ENCODE peak calls at places on chromosomes 12 and 14, in eight cellular contexts. I, G, M, H, S, D, Z and Q are unnamed samples.

GRCh38 chr14:77212933-77213656 is 31.5 kb downstream of the TMEM63C start:
- DNase-seq in M (peak), G (peak), I (peak), D (no peak), S (peak), H (peak), Z (peak), Q (peak)

GRCh38 chr12:91496337-91496736 is 313.7 kb upstream of the DCN start:
- DNase-seq in I (no peak), S (no peak), H (no peak), Z (no peak), D (no peak), G (no peak), M (no peak), Q (no peak)

GRCh38 chr12:77916276-77916675 is 85.6 kb downstream of the NAV3 start:
- DNase-seq in I (no peak), G (no peak), H (no peak), M (no peak), S (no peak), Z (no peak), D (no peak), Q (no peak)

GRCh38 chr12:51321882-51322281 is 2.1 kb downstream of the BIN2 start:
- DNase-seq in Z (no peak), M (no peak), S (no peak), D (no peak), H (no peak), G (no peak), I (no peak), Q (no peak)

GRCh38 chr12:106586803-106587684 is 4.2 kb downstream of the RFX4 start:
- DNase-seq in M (no peak), I (no peak), D (no peak), Z (no peak), S (no peak), H (no peak), G (no peak), Q (no peak)

GRCh38 chr12:118102070-118102469 is 1.7 kb downstream of the VSIG10 start:
- DNase-seq in I (no peak), D (peak), H (peak), S (no peak), M (peak), Z (no peak), G (peak), Q (no peak)

GRCh38 chr12:94660436-94660835 is 10.1 kb upstream of the TMCC3 start:
- DNase-seq in G (no peak), S (no peak), H (no peak), Z (no peak), M (no peak), D (no peak), I (no peak), Q (no peak)

GRCh38 chr14:50319721-50320120 is 7.6 kb downstream of the DMAC2L start:
- DNase-seq in Z (no peak), D (no peak), H (peak), M (no peak), I (no peak), G (no peak), S (peak), Q (no peak)

GRCh38 chr12:107475900-107476299 is 209.7 kb upstream of the PWP1 start:
- DNase-seq in G (no peak), Z (no peak), I (no peak), M (no peak), S (no peak), D (no peak), H (no peak), Q (no peak)

GRCh38 chr12:5969156-5969973 is 24.3 kb upstream of the ANO2 start:
- DNase-seq in M (no peak), Z (no peak), H (no peak), S (no peak), I (no peak), D (no peak), G (no peak), Q (no peak)

GRCh38 chr14:52694761-52695480 is 437 bp downstream of the ERO1A start:
- DNase-seq in Z (peak), I (peak), D (peak), M (peak), S (peak), G (peak), H (peak), Q (peak)

GRCh38 chr14:104885031-104885972 is 20.2 kb downstream of the CEP170B start:
- DNase-seq in I (peak), D (no peak), H (no peak), G (no peak), Z (no peak), S (no peak), M (no peak), Q (no peak)

GRCh38 chr12:117679776-117680175 is 289.0 kb downstream of the KSR2 start:
- DNase-seq in H (peak), G (peak), Z (no peak), S (peak), M (no peak), I (no peak), D (peak), Q (no peak)

GRCh38 chr14:20427231-20428009 is 8.5 kb downstream of the KLHL33 start:
- DNase-seq in H (peak), I (peak), M (no peak), D (peak), S (peak), G (peak), Z (no peak), Q (peak)

GRCh38 chr12:27534060-27534764 is 10.2 kb downstream of the PPFIBP1 start:
- DNase-seq in I (no peak), S (no peak), G (peak), Z (no peak), H (no peak), M (no peak), D (no peak), Q (no peak)

GRCh38 chr12:49673446-49674317 is 33.5 kb downstream of the FMNL3 start:
- DNase-seq in H (peak), Z (peak), S (peak), M (peak), I (no peak), G (peak), D (peak), Q (peak)

GRCh38 chr12:27709932-27710591 is 570 bp upstream of the MRPS35 start:
- DNase-seq in G (peak), H (peak), S (peak), Z (no peak), D (peak), I (peak), M (no peak), Q (peak)

GRCh38 chr12:110622582-110622981 is 8.7 kb downstream of the TCTN1 start:
- DNase-seq in S (peak), H (peak), I (no peak), G (no peak), M (no peak), D (no peak), Z (no peak), Q (no peak)

GRCh38 chr12:40825156-40825555 is 132.9 kb downstream of the CNTN1 start:
- DNase-seq in Z (no peak), S (no peak), M (no peak), H (no peak), D (no peak), G (no peak), I (no peak), Q (no peak)

GRCh38 chr12:3531496-3531895 is 40.5 kb downstream of the PRMT8 start:
- DNase-seq in D (no peak), H (no peak), G (no peak), M (no peak), I (no peak), Z (peak), S (no peak), Q (no peak)

GRCh38 chr12:3684449-3685051 is 68.4 kb downstream of the CRACR2A start:
- DNase-seq in D (no peak), I (no peak), G (no peak), M (no peak), H (no peak), S (no peak), Z (peak), Q (peak)

GRCh38 chr14:22414876-22415632 is 174.0 kb downstream of the DAD1 start:
- DNase-seq in G (no peak), I (no peak), Z (no peak), M (no peak), H (no peak), S (no peak), D (no peak), Q (no peak)

GRCh38 chr12:98803468-98804209 is 158.5 kb downstream of the APAF1 start:
- DNase-seq in H (no peak), S (peak), M (no peak), D (peak), I (no peak), Z (no peak), G (no peak), Q (no peak)

GRCh38 chr14:86457729-86458128 is 927.8 kb downstream of the FLRT2 start:
- DNase-seq in H (no peak), D (no peak), M (no peak), Z (no peak), S (no peak), I (no peak), G (no peak), Q (no peak)

GRCh38 chr14:86464386-86464785 is 934.4 kb downstream of the FLRT2 start:
- DNase-seq in M (no peak), D (peak), Z (no peak), S (peak), G (no peak), H (peak), I (no peak), Q (no peak)

GRCh38 chr14:86462193-86462592 is 932.2 kb downstream of the FLRT2 start:
- DNase-seq in H (peak), Z (peak), I (peak), D (peak), M (no peak), S (peak), G (peak), Q (peak)
- TF ChIP-seq CTCF in H (peak), Z (no peak), I (peak), D (peak), M (no peak), S (peak), G (peak), Q (peak)

DNA sequence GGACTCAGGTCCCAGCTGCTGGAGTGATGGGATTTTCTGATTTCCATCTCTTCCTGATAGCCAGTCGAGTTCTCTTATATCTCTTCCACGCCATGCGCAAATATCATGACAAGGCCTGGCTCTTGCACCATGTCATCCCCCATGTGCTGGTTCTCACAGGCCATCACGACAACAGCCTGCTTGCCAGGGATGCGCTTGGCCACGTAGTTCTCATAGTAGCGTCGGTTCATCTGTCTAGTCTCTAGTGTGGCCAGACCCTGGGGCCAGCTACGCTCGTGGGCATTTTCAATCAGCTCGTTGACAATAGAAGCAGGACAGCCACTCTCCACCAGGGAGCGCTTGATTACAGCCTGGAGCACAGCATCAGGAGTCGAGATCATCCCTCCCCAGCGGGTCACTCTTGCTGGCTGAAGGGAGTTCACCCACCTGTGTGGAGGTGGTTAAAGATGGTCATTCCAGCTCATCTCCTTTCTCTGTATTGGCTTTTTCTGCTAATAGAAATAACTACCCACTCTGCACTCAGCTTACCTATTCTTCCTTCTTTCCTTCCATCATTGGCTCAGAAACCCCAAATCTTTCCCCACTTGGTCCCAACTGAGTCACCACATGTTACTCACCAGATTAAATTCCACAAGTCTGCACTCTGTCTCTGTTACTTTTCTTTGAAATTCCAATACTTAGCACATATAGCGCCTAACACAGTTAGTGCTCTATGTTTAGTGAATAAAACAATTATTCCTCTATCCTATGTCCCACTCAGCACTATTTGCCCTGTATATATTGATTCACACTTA is 15.2 kb downstream of the RNF41 start:
- DNase-seq in I (peak), Z (peak), S (peak), G (peak), M (peak), D (peak), H (peak), Q (peak)
- H3K4me3 ChIP-seq in I (no peak), Z (no peak), S (no peak), G (no peak), M (no peak), D (no peak), H (no peak), Q (no peak)

DNA sequence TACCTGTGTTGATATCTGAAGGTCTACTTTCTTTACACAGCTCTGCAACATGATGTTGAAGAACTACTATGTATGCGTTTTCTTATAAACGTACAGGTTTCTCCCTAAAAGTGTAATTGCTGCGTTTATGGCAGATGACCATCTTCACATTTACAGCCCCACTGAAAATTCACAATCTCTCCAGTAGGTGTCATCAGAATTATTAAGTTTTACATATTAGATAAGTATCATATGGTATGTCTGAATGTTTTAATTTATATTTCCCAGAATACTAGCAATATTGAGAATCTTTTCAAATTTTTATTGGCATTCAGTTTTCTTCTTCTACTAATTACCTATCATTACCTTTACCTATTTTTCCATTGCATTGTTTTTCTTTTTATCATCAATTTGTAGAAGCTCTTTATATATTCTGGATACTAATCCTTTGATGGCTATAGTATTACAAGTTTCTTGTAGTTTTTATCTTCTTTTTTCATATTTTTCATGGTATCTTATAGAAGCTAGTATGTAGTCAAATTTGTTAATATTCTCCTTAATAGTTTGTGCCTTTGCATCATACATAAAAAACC is 123.5 kb downstream of the CAPZA3 start:
- DNase-seq in M (no peak), D (no peak), Z (no peak), I (peak), G (peak), H (peak), S (peak), Q (peak)
- TF ChIP-seq CTCF in M (peak), D (peak), Z (peak), I (peak), G (peak), H (peak), S (peak), Q (peak)

GRCh38 chr12:105322070-105322469 is 8.4 kb upstream of the C12orf75 start:
- DNase-seq in H (peak), Z (no peak), D (peak), S (peak), I (no peak), M (no peak), G (no peak), Q (no peak)
- H3K4me3 ChIP-seq in H (no peak), Z (no peak), D (no peak), S (no peak), I (no peak), M (no peak), G (no peak), Q (no peak)

DNA sequence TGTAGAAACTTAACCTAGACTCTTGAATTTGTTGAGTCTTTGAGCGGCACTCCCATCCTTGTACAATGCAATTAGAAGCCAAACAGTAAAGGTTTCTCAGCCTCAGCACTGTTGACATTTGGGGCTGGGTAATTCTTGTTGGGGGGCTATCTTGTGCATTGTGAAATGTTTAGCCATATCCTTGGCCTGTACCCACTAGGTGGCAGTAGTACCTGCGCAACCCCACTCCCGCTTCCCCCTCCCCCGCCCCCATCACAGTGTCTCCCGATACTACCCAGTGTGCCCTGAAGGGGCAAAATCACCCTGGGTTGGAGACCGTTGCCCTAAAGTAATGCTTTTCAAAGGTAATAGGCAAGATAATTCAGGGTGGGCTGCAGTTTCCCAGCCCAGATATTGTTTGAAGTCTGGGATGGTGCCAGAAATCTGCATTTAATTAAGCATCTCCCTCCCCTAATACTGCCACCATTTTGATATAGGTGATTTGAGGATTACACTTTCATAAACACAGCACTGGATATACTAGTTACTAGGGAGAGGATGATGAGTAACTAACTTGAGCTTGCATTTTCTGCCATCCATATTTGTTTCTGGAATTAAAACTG is 1.8 kb downstream of the COX6A1 start:
- DNase-seq in I (peak), M (peak), D (peak), H (peak), Z (peak), S (peak), G (peak), Q (peak)
- TF ChIP-seq CTCF in I (peak), M (no peak), D (peak), H (peak), Z (peak), S (peak), G (peak), Q (peak)